ENCODE peak calls at places on chromosome 3, in nine cellular contexts. C is upper lobe of right lung, E is mammary epithelial cell, K is fibroblast of pulmonary artery, R is psoas muscle, X is lower lobe of right lung, J is Peyer's patch, D is small intestine, A is body of pancreas. I is an unnamed sample.
A peak's percentile ranks its signal among the peaks of the same experiment; 100 is the strongest.

GRCh38 chr3:124586126-124587052 is 143.9 kb upstream of the UMPS start:
- DNase-seq in C (no peak), E (no peak), K (no peak), R (no peak), X (no peak), J (no peak), D (no peak), A (no peak), I (no peak)

GRCh38 chr3:65600888-65601287 is 437.8 kb downstream of the MAGI1 start:
- DNase-seq in C (no peak), E (no peak), K (no peak), R (no peak), X (no peak), J (no peak), D (no peak), A (no peak), I (no peak)

GRCh38 chr3:45765286-45765851 is 31.0 kb downstream of the SLC6A20 start:
- DNase-seq in C (no peak), E (no peak), K (no peak), R (no peak), X (no peak), J (no peak), D (no peak), A (no peak), I (no peak)

GRCh38 chr3:106328224-106328623 is 459.4 kb upstream of the CBLB start:
- DNase-seq in C (no peak), E (no peak), K (no peak), R (no peak), X (no peak), J (no peak), D (no peak), A (no peak), I (no peak)

GRCh38 chr3:104629038-104629437 is 737.7 kb upstream of the ALCAM start:
- DNase-seq in C (no peak), E (peak; percentile 61), K (peak; percentile 77), R (no peak), X (no peak), J (no peak), D (no peak), A (no peak), I (peak; percentile 55)

GRCh38 chr3:194476784-194477183 is 10.0 kb downstream of the ATP13A3 start:
- DNase-seq in C (no peak), E (no peak), K (no peak), R (no peak), X (no peak), J (no peak), D (peak; percentile 89), A (no peak), I (no peak)

GRCh38 chr3:107217161-107217560 is 160.1 kb upstream of the CCDC54 start:
- DNase-seq in C (no peak), E (peak; percentile 95), K (peak; percentile 98), R (no peak), X (no peak), J (no peak), D (no peak), A (no peak), I (peak; percentile 98)

GRCh38 chr3:177050466-177051237 is 146.6 kb downstream of the TBL1XR1 start:
- DNase-seq in C (no peak), E (peak; percentile 24), K (peak; percentile 73), R (no peak), X (no peak), J (no peak), D (peak; percentile 66), A (no peak), I (peak; percentile 74)

GRCh38 chr3:79729096-79729495 is 38.7 kb downstream of the ROBO1 start:
- DNase-seq in C (no peak), E (no peak), K (peak; percentile 22), R (no peak), X (no peak), J (no peak), D (no peak), A (peak; percentile 32), I (peak; percentile 2)

GRCh38 chr3:37753428-37753827 is 108.3 kb upstream of the CTDSPL start:
- DNase-seq in C (no peak), E (peak; percentile 35), K (no peak), R (no peak), X (no peak), J (no peak), D (no peak), A (no peak), I (no peak)

GRCh38 chr3:42529463-42529862 is 27.0 kb downstream of the VIPR1 start:
- DNase-seq in C (no peak), E (no peak), K (no peak), R (no peak), X (peak; percentile 47), J (no peak), D (no peak), A (no peak), I (no peak)

GRCh38 chr3:56980798-56981390 is 79.6 kb upstream of the SPATA12 start:
- DNase-seq in C (no peak), E (peak; percentile 95), K (peak; percentile 100), R (no peak), X (no peak), J (no peak), D (no peak), A (no peak), I (peak; percentile 99)

GRCh38 chr3:111385971-111386495 is 156.0 kb upstream of the CD96 start:
- DNase-seq in C (no peak), E (no peak), K (no peak), R (no peak), X (no peak), J (no peak), D (no peak), A (no peak), I (no peak)

GRCh38 chr3:177826253-177826652 is 629.0 kb upstream of the TBL1XR1 start:
- DNase-seq in C (no peak), E (no peak), K (no peak), R (no peak), X (no peak), J (no peak), D (no peak), A (no peak), I (no peak)

GRCh38 chr3:42071720-42072582 is 19.2 kb upstream of the TRAK1 start:
- DNase-seq in C (no peak), E (peak; percentile 82), K (peak; percentile 90), R (peak; percentile 87), X (peak; percentile 57), J (peak; percentile 54), D (peak; percentile 32), A (peak; percentile 86), I (peak; percentile 80)

GRCh38 chr3:160061525-160061924 is 72.9 kb downstream of the IL12A start:
- DNase-seq in C (no peak), E (no peak), K (no peak), R (no peak), X (no peak), J (no peak), D (no peak), A (no peak), I (no peak)

GRCh38 chr3:36219398-36219797 is 160.9 kb upstream of the STAC start:
- DNase-seq in C (no peak), E (peak; percentile 50), K (peak; percentile 42), R (no peak), X (no peak), J (no peak), D (no peak), A (no peak), I (peak; percentile 73)

GRCh38 chr3:119700269-119700919 is 2.4 kb upstream of the CFAP91 start:
- DNase-seq in C (no peak), E (peak; percentile 58), K (peak; percentile 39), R (no peak), X (no peak), J (no peak), D (peak; percentile 80), A (peak; percentile 6), I (peak; percentile 80)

GRCh38 chr3:35908366-35909232 is 269.3 kb downstream of the ARPP21 start:
- DNase-seq in C (peak; percentile 61), E (peak; percentile 41), K (peak; percentile 90), R (peak; percentile 65), X (peak; percentile 55), J (peak; percentile 25), D (peak; percentile 52), A (peak; percentile 72), I (peak; percentile 87)

GRCh38 chr3:151248772-151249366 is 29.5 kb downstream of the P2RY14 start:
- DNase-seq in C (no peak), E (no peak), K (no peak), R (no peak), X (no peak), J (no peak), D (no peak), A (no peak), I (no peak)

GRCh38 chr3:22371592-22372291 is 620.7 kb upstream of the ZNF385D start:
- DNase-seq in C (peak; percentile 53), E (no peak), K (no peak), R (peak; percentile 41), X (peak; percentile 37), J (no peak), D (no peak), A (peak; percentile 7), I (no peak)
- H3K4me3 ChIP-seq in C (peak overlapping the region; percentile 36), E (no peak overlapping the region), K (no peak overlapping the region), R (peak overlapping the region; percentile 59), X (peak overlapping the region; percentile 43), J (peak overlapping the region; percentile 9), D (no peak overlapping the region), A (no peak overlapping the region), I (peak overlapping the region; percentile 16)

DNA sequence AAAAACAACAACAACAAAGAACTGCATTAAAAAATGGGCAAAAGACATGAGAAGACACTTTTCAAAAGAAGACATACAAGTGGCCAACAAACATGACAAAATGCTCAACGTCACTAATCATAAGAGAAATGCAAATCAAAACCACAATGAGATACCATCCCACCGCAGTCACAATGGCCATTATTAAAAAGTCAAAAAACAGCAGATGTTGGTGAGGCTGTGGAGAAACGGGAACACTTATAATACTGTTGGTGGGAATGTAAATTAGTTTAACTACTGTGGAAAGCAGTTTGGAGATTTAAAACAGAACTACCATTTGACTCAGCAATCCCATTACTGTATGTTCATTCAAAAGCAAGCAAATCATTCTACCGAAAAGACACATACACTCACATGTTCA is 15.1 kb downstream of the EIF1B start:
- DNase-seq in C (no peak), E (no peak), K (no peak), R (no peak), X (no peak), J (no peak), D (no peak), A (no peak), I (no peak)
- H3K4me3 ChIP-seq in C (no peak overlapping the region), E (no peak overlapping the region), K (no peak overlapping the region), R (no peak overlapping the region), X (no peak overlapping the region), J (no peak overlapping the region), D (no peak overlapping the region), A (no peak overlapping the region), I (no peak overlapping the region)

DNA sequence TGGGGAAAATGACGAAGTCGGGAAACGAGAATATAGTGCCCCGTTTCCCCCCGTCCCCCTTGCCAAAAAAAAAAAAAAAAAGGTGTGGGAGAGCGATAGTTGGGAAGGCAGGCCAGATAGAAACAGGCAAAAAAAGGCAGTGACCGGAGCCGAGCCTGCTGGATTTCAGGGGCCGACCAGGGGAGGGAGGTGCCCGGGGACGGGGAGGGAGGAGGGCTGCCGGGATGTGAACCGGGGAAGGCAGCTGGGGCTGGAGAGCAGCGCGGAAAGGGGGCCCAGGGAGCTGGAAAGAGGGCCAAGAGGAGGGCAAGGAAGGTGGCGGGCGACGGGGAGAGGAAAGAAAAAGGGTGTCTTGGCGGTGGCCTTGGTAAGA is 831 bp downstream of the LRRN1 start:
- DNase-seq in C (peak; percentile 70), E (no peak), K (no peak), R (peak; percentile 60), X (peak; percentile 44), J (peak; percentile 18), D (peak; percentile 3), A (peak; percentile 21), I (no peak)
- H3K4me3 ChIP-seq in C (peak overlapping the region; percentile 56), E (no peak overlapping the region), K (no peak overlapping the region), R (peak overlapping the region; percentile 82), X (peak overlapping the region; percentile 58), J (peak overlapping the region; percentile 54), D (no peak overlapping the region), A (peak overlapping the region; percentile 41), I (no peak overlapping the region)

GRCh38 chr3:152707314-152707713 is 127.6 kb upstream of the P2RY1 start:
- DNase-seq in C (no peak), E (no peak), K (no peak), R (no peak), X (no peak), J (no peak), D (peak; percentile 19), A (no peak), I (peak; percentile 2)
- H3K4me3 ChIP-seq in C (no peak overlapping the region), E (no peak overlapping the region), K (no peak overlapping the region), R (no peak overlapping the region), X (no peak overlapping the region), J (no peak overlapping the region), D (no peak overlapping the region), A (no peak overlapping the region), I (no peak overlapping the region)

I was measured in cardiac fibroblast.